ENCODE peak calls at places on chromosomes 12 and 14, in nine cellular contexts. K, J, Q, G, F, S, O, T and A are unnamed samples.

GRCh38 chr14:102071283-102071998 is 15.4 kb downstream of the HSP90AA1 start:
- DNase-seq in Q (no peak), S (no peak), T (no peak), F (peak), K (no peak), J (peak), G (no peak), O (no peak), A (no peak)

GRCh38 chr12:5172886-5173285 is 129.2 kb downstream of the KCNA5 start:
- DNase-seq in Q (no peak), T (no peak), G (no peak), S (no peak), K (no peak), F (no peak), J (no peak), O (no peak), A (no peak)

GRCh38 chr14:100524933-100525243 is 62.3 kb downstream of the BEGAIN start:
- DNase-seq in F (no peak), G (no peak), K (no peak), Q (no peak), O (no peak), T (peak), S (no peak), J (no peak), A (no peak)

GRCh38 chr12:96493101-96493500 is 3.7 kb downstream of the CFAP54 start:
- DNase-seq in Q (no peak), K (no peak), J (peak), T (no peak), S (no peak), G (no peak), O (no peak), F (no peak), A (no peak)

GRCh38 chr14:64421166-64421565 is 33.0 kb downstream of the MTHFD1 start:
- DNase-seq in T (no peak), S (no peak), K (no peak), O (no peak), J (peak), F (peak), Q (no peak), G (no peak), A (no peak)

GRCh38 chr12:76340680-76341435 is 7.4 kb downstream of the BBS10 start:
- DNase-seq in S (no peak), K (no peak), Q (no peak), O (no peak), F (no peak), G (no peak), J (no peak), T (no peak), A (no peak)

GRCh38 chr12:105992849-105993740 is 145.7 kb downstream of the NUAK1 start:
- DNase-seq in O (no peak), J (peak), S (no peak), T (no peak), Q (no peak), G (no peak), F (peak), K (no peak), A (no peak)

GRCh38 chr12:103561174-103561573 is 25.9 kb upstream of the STAB2 start:
- DNase-seq in J (peak), T (no peak), O (no peak), S (no peak), G (no peak), K (no peak), Q (no peak), F (peak), A (no peak)

GRCh38 chr12:113221181-113221996 is at the start of gene TPCN1:
- DNase-seq in F (peak), K (peak), G (peak), O (peak), Q (peak), T (peak), J (peak), S (peak), A (peak)

GRCh38 chr12:105640780-105641179 is 310.3 kb downstream of the C12orf75 start:
- DNase-seq in K (no peak), T (no peak), O (no peak), S (no peak), G (no peak), Q (no peak), J (no peak), F (no peak), A (no peak)

GRCh38 chr14:61460853-61461611 is 139.7 kb downstream of the PRKCH start:
- DNase-seq in F (peak), J (peak), Q (no peak), G (no peak), O (no peak), S (no peak), K (no peak), T (no peak), A (no peak)

GRCh38 chr12:108859923-108860291 is 2.5 kb upstream of the SSH1 start:
- DNase-seq in F (no peak), Q (no peak), G (no peak), K (no peak), S (no peak), J (no peak), T (no peak), O (no peak), A (no peak)

GRCh38 chr12:106898001-106898966 is 57.4 kb upstream of the TMEM263 start:
- DNase-seq in G (no peak), O (no peak), K (no peak), F (no peak), S (no peak), J (no peak), Q (peak), T (no peak), A (no peak)

GRCh38 chr14:100875126-100875525 is 28.4 kb downstream of the RTL1 start:
- DNase-seq in G (no peak), O (no peak), J (no peak), K (no peak), F (no peak), S (no peak), Q (no peak), T (peak), A (no peak)

GRCh38 chr12:82912406-82912805 is 225.7 kb downstream of the TMTC2 start:
- DNase-seq in G (no peak), T (no peak), F (peak), O (peak), K (no peak), Q (no peak), J (peak), S (no peak), A (no peak)

GRCh38 chr12:12705833-12706520 is 10.0 kb upstream of the GPR19 start:
- DNase-seq in T (no peak), F (no peak), G (peak), J (no peak), S (no peak), O (no peak), Q (no peak), K (no peak), A (no peak)

GRCh38 chr12:8773456-8773855 is 49.0 kb upstream of the A2ML1 start:
- DNase-seq in T (no peak), G (no peak), K (no peak), S (no peak), O (no peak), Q (no peak), J (no peak), F (no peak), A (no peak)

GRCh38 chr12:103571286-103571685 is 15.8 kb upstream of the STAB2 start:
- DNase-seq in F (peak), K (no peak), Q (no peak), O (no peak), J (peak), T (peak), G (no peak), S (no peak), A (no peak)

GRCh38 chr14:90139199-90139598 is 77.4 kb downstream of the KCNK13 start:
- DNase-seq in J (no peak), K (no peak), S (no peak), T (no peak), Q (no peak), G (no peak), F (no peak), O (no peak), A (no peak)

GRCh38 chr12:256225-256624 is 6.4 kb downstream of the SLC6A13 start:
- DNase-seq in T (peak), G (no peak), S (no peak), K (no peak), F (no peak), J (no peak), Q (no peak), O (no peak), A (no peak)

GRCh38 chr12:15842106-15842505 is 40.1 kb upstream of the STRAP start:
- DNase-seq in S (no peak), J (peak), O (no peak), Q (no peak), K (no peak), F (peak), T (no peak), G (no peak), A (no peak)

GRCh38 chr12:122614839-122615238 is 87.8 kb downstream of the KNTC1 start:
- DNase-seq in S (no peak), J (no peak), T (no peak), O (peak), F (no peak), K (no peak), G (no peak), Q (no peak), A (no peak)

GRCh38 chr12:53048780-53049401 is 974 bp upstream of the TNS2 start:
- DNase-seq in J (no peak), S (no peak), Q (no peak), G (no peak), F (peak), T (no peak), K (no peak), O (no peak), A (no peak)

GRCh38 chr14:104864267-104865068 is 600 bp upstream of the CEP170B start:
- DNase-seq in S (no peak), K (no peak), T (peak), G (no peak), F (no peak), J (peak), O (no peak), Q (no peak), A (no peak)

GRCh38 chr12:916240-916639 is 33.3 kb downstream of the RAD52 start:
- DNase-seq in F (no peak), S (no peak), T (peak), Q (no peak), K (no peak), O (no peak), G (peak), J (no peak), A (no peak)

GRCh38 chr12:10073266-10073665 is 25.5 kb downstream of the CLEC1A start:
- DNase-seq in S (no peak), T (no peak), Q (no peak), O (no peak), G (no peak), J (peak), K (no peak), F (no peak), A (no peak)